ENCODE peak calls at places on chromosomes 6 and 20, in six cellular contexts. Y is mammary epithelial cell, M is HCT116, W is IMR-90, L is heart left ventricle, E is ovary. V is an unnamed sample.

GRCh38 chr6:167904791-167905190 is 78.1 kb downstream of the AFDN start:
- DNase-seq in Y (no peak), M (no peak), W (no peak), L (no peak), E (no peak), V (no peak)

GRCh38 chr6:24933266-24933665 is 2.5 kb downstream of the RIPOR2 start:
- DNase-seq in Y (no peak), M (no peak), W (no peak), L (no peak), E (no peak), V (no peak)

GRCh38 chr20:56368351-56369134 is 9.8 kb downstream of the FAM210B start:
- DNase-seq in Y (no peak), M (no peak), W (no peak), L (no peak), E (no peak), V (no peak)

GRCh38 chr20:53635189-53635588 is 41.5 kb upstream of the ZNF217 start:
- DNase-seq in Y (no peak), M (no peak), W (no peak), L (peak; percentile 15), E (no peak), V (no peak)

GRCh38 chr20:9112541-9113515 is 43.9 kb downstream of the PLCB4 start:
- DNase-seq in Y (peak; percentile 41), M (no peak), W (peak; percentile 78), L (peak; percentile 43), E (no peak), V (no peak)

GRCh38 chr6:160014869-160015182 is 45.9 kb downstream of the IGF2R start:
- DNase-seq in Y (no peak), M (no peak), W (no peak), L (no peak), E (no peak), V (no peak)

GRCh38 chr20:37154684-37155298 is 24.3 kb upstream of the RPN2 start:
- DNase-seq in Y (no peak), M (no peak), W (no peak), L (no peak), E (no peak), V (no peak)

GRCh38 chr6:35238843-35239289 is 20.7 kb upstream of the ZNF76 start:
- DNase-seq in Y (no peak), M (no peak), W (no peak), L (peak; percentile 87), E (peak; percentile 45), V (no peak)

GRCh38 chr6:86723729-86724128 is 213.6 kb upstream of the HTR1E start:
- DNase-seq in Y (peak; percentile 24), M (no peak), W (no peak), L (no peak), E (no peak), V (no peak)

GRCh38 chr6:137751768-137752560 is 115.1 kb upstream of the TNFAIP3 start:
- DNase-seq in Y (no peak), M (no peak), W (no peak), L (no peak), E (no peak), V (no peak)

GRCh38 chr20:45036044-45036755 is 64.7 kb downstream of the KCNS1 start:
- DNase-seq in Y (peak; percentile 74), M (peak; percentile 74), W (peak; percentile 80), L (no peak), E (no peak), V (peak; percentile 85)

GRCh38 chr6:26033942-26034354 is 53.3 kb upstream of the HFE start:
- DNase-seq in Y (no peak), M (no peak), W (no peak), L (no peak), E (peak; percentile 71), V (no peak)

GRCh38 chr20:46359233-46359751 is 47.1 kb downstream of the ELMO2 start:
- DNase-seq in Y (no peak), M (no peak), W (no peak), L (no peak), E (no peak), V (no peak)

GRCh38 chr6:137657351-137657911 is 163.2 kb upstream of the OLIG3 start:
- DNase-seq in Y (peak; percentile 20), M (no peak), W (no peak), L (no peak), E (no peak), V (peak; percentile 53)

GRCh38 chr6:84539122-84539856 is 225.1 kb downstream of the TBX18 start:
- DNase-seq in Y (no peak), M (no peak), W (no peak), L (no peak), E (no peak), V (no peak)

GRCh38 chr6:34667481-34668238 is 28.9 kb downstream of the ILRUN start:
- DNase-seq in Y (no peak), M (no peak), W (no peak), L (no peak), E (no peak), V (no peak)

GRCh38 chr20:32638848-32639247 is 34.9 kb downstream of the C20orf203 start:
- DNase-seq in Y (peak; percentile 91), M (no peak), W (no peak), L (peak; percentile 31), E (peak; percentile 74), V (peak; percentile 78)
- TF ChIP-seq CTCF in Y (peak; percentile 39), M (no peak), W (no peak), L (no peak), E (no peak), V (peak; percentile 67)

GRCh38 chr20:47849596-47849995 is 64.3 kb upstream of the SULF2 start:
- DNase-seq in Y (no peak), M (no peak), W (no peak), L (no peak), E (no peak), V (no peak)
- H3K4me1 ChIP-seq in Y (peaks cover 23% of the 10 kb centered on the region), M (no peaks in the 10 kb centered on the region), W (no peaks in the 10 kb centered on the region), L (no peaks in the 10 kb centered on the region), E (no peaks in the 10 kb centered on the region), V (peaks cover 20% of the 10 kb centered on the region)

GRCh38 chr6:41555326-41556300 is 9.4 kb downstream of the FOXP4 start:
- DNase-seq in Y (no peak), M (no peak), W (no peak), L (no peak), E (no peak), V (no peak)

GRCh38 chr6:41559655-41560439 is 13.7 kb downstream of the FOXP4 start:
- DNase-seq in Y (no peak), M (no peak), W (no peak), L (no peak), E (no peak), V (no peak)

GRCh38 chr6:41560440-41561192 is 14.4 kb downstream of the FOXP4 start:
- DNase-seq in Y (no peak), M (no peak), W (no peak), L (peak; percentile 71), E (peak; percentile 86), V (no peak)

GRCh38 chr6:41557305-41557704 is 11.1 kb downstream of the FOXP4 start:
- DNase-seq in Y (no peak), M (no peak), W (no peak), L (no peak), E (no peak), V (no peak)

DNA sequence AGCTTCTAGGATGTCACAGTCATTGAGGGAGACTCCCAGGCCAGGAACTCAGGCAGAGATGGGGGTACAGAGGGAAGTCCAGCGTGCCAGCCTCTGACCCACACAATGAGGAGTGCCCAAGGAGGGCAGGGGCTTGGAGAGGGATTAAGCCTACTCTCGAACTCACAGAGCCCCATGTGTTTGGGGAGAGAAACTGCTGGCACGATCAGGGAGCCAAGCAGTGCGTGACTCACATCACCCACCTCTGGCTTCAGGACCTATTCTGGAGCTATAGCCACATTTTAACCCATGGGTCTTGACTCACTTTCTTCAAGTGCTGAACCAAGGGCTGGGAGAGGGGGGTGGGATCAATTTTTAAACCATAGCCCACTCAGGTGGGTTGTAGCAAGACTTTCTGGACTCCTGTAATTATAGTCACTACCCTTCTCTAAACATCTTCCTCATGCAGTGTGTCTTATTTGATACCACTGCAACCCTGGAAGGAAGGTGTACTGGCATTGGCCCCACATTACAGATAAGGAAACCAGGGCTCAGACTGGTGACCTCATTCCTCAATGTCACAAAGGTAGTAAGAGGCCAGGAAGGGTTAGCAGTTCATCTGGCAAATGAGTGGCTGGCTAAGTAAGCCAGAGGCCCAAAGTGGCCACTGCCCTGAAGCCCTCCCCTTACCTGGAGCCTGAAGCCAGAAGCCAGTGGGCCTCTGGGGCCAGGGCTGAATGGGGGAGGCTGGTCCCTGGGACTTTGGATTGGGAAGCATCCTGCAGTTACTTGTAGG is 12.0 kb downstream of the FOXP4 start:
- DNase-seq in Y (no peak), M (no peak), W (peak; percentile 18), L (no peak), E (no peak), V (no peak)
- H3K27ac ChIP-seq in Y (no peak overlapping the region), M (no peak overlapping the region), W (no peak overlapping the region), L (no peak overlapping the region), E (no peak overlapping the region), V (no peak overlapping the region)

DNA sequence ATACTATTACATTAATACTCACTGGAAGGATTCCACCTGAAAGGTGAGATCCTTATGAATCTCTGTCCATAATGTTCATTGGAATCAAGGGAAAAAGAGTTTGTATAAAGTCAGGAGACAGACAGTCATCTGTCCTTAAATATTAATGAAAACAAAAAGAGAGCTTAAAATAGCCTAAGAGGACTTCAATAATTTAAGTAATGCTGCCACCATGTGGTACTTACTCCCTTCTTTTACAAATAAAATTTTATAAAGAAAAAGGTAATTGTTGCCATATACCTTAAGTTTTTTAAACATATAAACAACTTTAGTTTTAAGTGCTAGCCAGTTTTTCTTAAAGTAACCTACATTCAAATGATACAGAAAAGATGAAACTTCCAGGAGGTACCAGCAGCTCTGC is 5.1 kb downstream of the BLOC1S5 start:
- DNase-seq in Y (no peak), M (no peak), W (peak; percentile 63), L (no peak), E (no peak), V (no peak)
- TF ChIP-seq CTCF in Y (peak; percentile 16), M (peak; percentile 9), W (peak; percentile 57), L (peak; percentile 56), E (no peak), V (peak; percentile 63)

GRCh38 chr6:22928775-22929174 is 359.4 kb downstream of the HDGFL1 start:
- DNase-seq in Y (no peak), M (no peak), W (no peak), L (no peak), E (no peak), V (no peak)
- H3K4me1 ChIP-seq in Y (no peaks in the 10 kb centered on the region), M (no peaks in the 10 kb centered on the region), W (peaks cover 7% of the 10 kb centered on the region), L (peaks cover 3% of the 10 kb centered on the region), E (peaks cover 4% of the 10 kb centered on the region), V (no peaks in the 10 kb centered on the region)

GRCh38 chr6:104597541-104598050 is 262.1 kb downstream of the HACE1 start:
- DNase-seq in Y (no peak), M (no peak), W (no peak), L (no peak), E (no peak), V (no peak)
- H3K27ac ChIP-seq in Y (no peak overlapping the region), M (no peak overlapping the region), W (no peak overlapping the region), L (no peak overlapping the region), E (no peak overlapping the region), V (no peak overlapping the region)

DNA sequence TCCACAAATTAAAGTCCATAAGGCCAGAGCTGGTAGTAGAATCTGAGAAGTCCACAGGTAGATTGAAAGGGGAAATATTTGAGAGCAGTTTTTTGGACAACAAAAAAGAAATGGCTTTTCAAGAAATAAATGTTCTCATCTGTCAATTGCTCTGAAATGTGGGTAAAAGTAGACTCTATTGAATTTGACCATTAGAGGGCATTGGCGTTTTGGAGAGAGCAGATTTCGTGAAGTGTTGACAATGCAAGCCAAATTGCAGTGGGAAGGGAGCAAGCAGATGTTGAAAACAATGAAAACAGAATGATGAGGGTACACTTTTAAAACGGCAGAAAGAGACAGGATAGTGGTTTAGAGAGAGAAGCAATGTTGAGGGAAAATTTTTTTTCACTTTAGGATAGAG is 149.1 kb upstream of the FAM83B start:
- DNase-seq in Y (peak; percentile 37), M (peak; percentile 12), W (peak; percentile 16), L (no peak), E (no peak), V (no peak)
- TF ChIP-seq CTCF in Y (peak; percentile 46), M (peak; percentile 27), W (peak; percentile 43), L (no peak), E (no peak), V (peak; percentile 81)

V was measured in foreskin keratinocyte.